ENCODE peak calls at places on chromosome X, in nine cellular contexts. Q, K, G, D, P, Y, U, R and W are unnamed samples.
A peak's percentile ranks its signal among the peaks of the same experiment; 100 is the strongest.

GRCh38 chrX:108090474-108091265 is 672 bp downstream of the PSMD10 start:
- DNase-seq in Q (no peak), K (no peak), G (no peak), D (no peak), P (no peak), Y (peak; percentile 40), U (peak; percentile 27), R (no peak), W (no peak)

GRCh38 chrX:84717344-84717743 is 215.1 kb upstream of the HDX start:
- DNase-seq in Q (no peak), K (no peak), G (no peak), D (no peak), P (no peak), Y (no peak), U (no peak), R (no peak), W (no peak)

GRCh38 chrX:100263650-100264049 is 146.4 kb downstream of the PCDH19 start:
- DNase-seq in Q (no peak), K (no peak), G (no peak), D (no peak), P (no peak), Y (no peak), U (no peak), R (no peak), W (no peak)

GRCh38 chrX:136219893-136220292 is 31.3 kb downstream of the MAP7D3 start:
- DNase-seq in Q (no peak), K (no peak), G (no peak), D (no peak), P (no peak), Y (no peak), U (no peak), R (no peak), W (no peak)

GRCh38 chrX:39974228-39974627 is 123.5 kb downstream of the BCOR start:
- DNase-seq in Q (no peak), K (no peak), G (no peak), D (no peak), P (no peak), Y (no peak), U (no peak), R (no peak), W (no peak)

GRCh38 chrX:71994601-71995000 is 84.0 kb downstream of the NHSL2 start:
- DNase-seq in Q (no peak), K (no peak), G (no peak), D (no peak), P (no peak), Y (no peak), U (no peak), R (no peak), W (no peak)

GRCh38 chrX:128992107-128992971 is 531.0 kb downstream of the SMARCA1 start:
- DNase-seq in Q (no peak), K (no peak), G (no peak), D (no peak), P (no peak), Y (no peak), U (no peak), R (no peak), W (no peak)

GRCh38 chrX:37752941-37753340 is 26.9 kb upstream of the CYBB start:
- DNase-seq in Q (no peak), K (no peak), G (no peak), D (no peak), P (no peak), Y (no peak), U (no peak), R (no peak), W (no peak)

GRCh38 chrX:43949669-43950068 is 23.5 kb downstream of the NDP start:
- DNase-seq in Q (no peak), K (no peak), G (no peak), D (no peak), P (no peak), Y (no peak), U (no peak), R (no peak), W (no peak)

GRCh38 chrX:139826065-139827044 is 106.5 kb downstream of the ATP11C start:
- DNase-seq in Q (no peak), K (no peak), G (no peak), D (no peak), P (no peak), Y (peak; percentile 75), U (peak; percentile 44), R (no peak), W (no peak)

DNA sequence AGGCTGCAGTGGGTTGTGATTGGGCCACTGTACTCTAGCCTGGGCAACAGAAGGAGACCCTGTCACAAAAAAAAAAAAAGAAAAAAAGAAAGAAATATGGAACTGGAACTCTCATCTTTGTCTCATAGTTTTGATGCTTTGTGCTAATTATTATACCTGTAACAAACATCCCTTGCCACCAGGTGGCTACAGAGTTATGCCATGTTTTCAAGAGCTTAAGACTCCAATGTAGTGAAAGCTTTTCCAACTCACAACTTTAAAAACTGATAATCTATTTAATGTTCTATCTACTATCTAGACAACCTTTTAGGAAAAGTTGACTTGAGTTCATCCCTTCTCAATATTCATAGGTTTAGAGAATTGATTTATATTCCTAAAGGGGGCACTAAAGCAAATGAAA is 42.4 kb downstream of the HTR2C start:
- DNase-seq in Q (no peak), K (no peak), G (no peak), D (no peak), P (no peak), Y (peak; percentile 50), U (peak; percentile 35), R (no peak), W (no peak)
- TF ChIP-seq CTCF in Q (no peak), K (no peak), G (peak; percentile 31), D (no peak), P (peak; percentile 20), Y (peak; percentile 51), U (peak; percentile 37), R (no peak), W (peak; percentile 27)

DNA sequence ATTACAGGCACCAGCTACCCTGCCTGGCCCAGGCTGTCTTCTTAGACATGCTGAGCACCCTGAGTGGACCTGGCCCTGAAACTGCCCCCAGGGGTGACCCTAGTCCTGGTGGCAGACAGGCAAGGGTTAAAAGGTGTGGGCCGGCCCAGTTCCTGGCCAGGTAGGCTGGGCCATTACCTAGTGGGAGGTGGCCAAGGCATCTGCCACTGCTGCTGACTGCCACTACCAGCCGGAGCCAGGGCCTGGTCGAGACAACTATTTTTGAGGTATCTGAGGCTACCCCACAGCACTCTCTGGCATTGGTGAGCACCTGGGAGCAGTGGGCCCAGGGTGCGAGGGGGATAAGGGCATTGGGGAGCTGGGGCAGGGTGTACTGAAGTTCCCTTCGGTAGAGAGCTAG is at the start of gene CCDC120:
- DNase-seq in Q (no peak), K (no peak), G (no peak), D (no peak), P (peak; percentile 62), Y (no peak), U (no peak), R (no peak), W (no peak)
- H3K4me3 ChIP-seq in Q (peak within 1 kb of the TSS; percentile 6), K (peak within 1 kb of the TSS; percentile 40), G (peak within 1 kb of the TSS; percentile 53), D (no peak within 1 kb of the TSS), P (peak within 1 kb of the TSS; percentile 25), Y (no peak within 1 kb of the TSS), U (no peak within 1 kb of the TSS), R (no peak within 1 kb of the TSS), W (no peak within 1 kb of the TSS)

DNA sequence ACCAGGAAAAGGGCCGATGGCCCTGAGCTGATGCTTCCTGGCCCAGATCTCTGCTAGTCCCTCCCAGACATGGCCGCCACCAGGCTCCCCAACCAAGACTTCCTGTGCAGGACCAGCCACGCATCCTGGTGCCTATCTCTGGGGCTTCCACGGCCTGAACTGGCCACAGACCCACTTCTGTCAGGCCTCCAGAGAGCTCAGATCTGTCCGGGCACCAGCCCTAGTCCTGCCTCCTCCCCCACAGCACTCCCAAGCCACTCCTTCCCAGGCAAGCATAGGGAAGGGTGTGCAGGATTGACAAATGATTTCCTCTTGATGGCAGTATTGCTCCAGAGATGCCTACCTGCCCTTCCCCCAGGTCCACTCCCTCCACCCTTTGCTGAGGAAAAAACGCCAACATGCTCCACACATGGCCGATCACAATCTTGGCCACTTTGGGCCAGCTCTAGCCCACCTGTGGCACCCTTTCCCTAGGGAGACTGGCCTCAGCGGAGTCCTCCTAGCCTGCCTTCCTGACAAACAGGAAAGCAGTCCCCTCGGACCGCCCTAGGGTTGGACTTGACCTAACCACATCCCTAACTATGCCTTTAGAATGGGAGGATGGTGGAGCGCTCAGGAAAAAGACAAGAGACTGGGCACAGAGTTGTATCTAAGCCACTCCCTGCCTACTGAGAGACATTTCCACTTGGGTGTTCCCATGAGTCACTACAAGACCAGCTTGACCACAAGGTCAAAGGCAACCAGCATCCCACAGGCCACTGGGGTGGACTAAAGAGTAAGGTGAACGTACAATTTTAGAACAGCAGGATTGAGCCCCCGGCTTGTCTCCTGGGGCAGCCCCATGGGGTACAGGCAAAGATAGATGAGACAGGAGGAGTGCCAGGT is 277.5 kb upstream of the AGTR2 start:
- DNase-seq in Q (no peak), K (no peak), G (peak; percentile 54), D (no peak), P (peak; percentile 79), Y (peak; percentile 86), U (peak; percentile 45), R (peak; percentile 49), W (no peak)
- TF ChIP-seq CTCF in Q (no peak), K (no peak), G (peak; percentile 79), D (peak; percentile 82), P (peak; percentile 40), Y (peak; percentile 37), U (no peak), R (peak; percentile 65), W (no peak)

GRCh38 chrX:120534413-120535205 is 26.2 kb downstream of the CUL4B start:
- DNase-seq in Q (no peak), K (no peak), G (no peak), D (no peak), P (no peak), Y (no peak), U (no peak), R (no peak), W (no peak)

DNA sequence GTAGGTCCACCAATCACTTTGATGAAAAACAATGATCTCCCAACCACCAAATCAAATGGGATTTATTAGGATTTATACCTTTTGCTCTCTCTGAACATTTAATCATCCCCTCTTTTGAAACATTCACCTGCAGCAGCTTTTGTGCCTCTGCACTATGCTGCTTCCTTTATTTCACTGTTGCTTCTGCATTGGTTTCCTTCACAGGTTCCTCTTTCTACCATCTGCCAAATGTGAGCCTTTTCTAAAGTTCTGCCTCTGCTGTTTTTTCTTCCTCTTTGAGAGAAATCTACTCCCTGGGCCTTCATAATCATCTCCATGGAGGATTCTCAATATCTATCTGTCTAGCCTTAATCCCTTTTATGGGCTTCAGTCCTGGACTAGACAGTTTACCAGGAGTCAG is 24.7 kb downstream of the CUL4B start:
- DNase-seq in Q (no peak), K (no peak), G (no peak), D (no peak), P (no peak), Y (no peak), U (no peak), R (no peak), W (no peak)
- H3K4me3 ChIP-seq in Q (no peak overlapping the region), K (no peak overlapping the region), G (no peak overlapping the region), D (no peak overlapping the region), P (no peak overlapping the region), Y (no peak overlapping the region), U (no peak overlapping the region), R (no peak overlapping the region), W (no peak overlapping the region)